ENCODE peak calls at places on chromosome 16, in seven cellular contexts. L, W, A, T, C, X and S are unnamed samples.

GRCh38 chr16:48011888-48012658 is 143.7 kb downstream of the ABCC12 start:
- DNase-seq in L (no peak), W (no peak), A (no peak), T (no peak), C (no peak), X (no peak), S (peak; percentile 74)

GRCh38 chr16:13808075-13808474 is 111.9 kb upstream of the ERCC4 start:
- DNase-seq in L (no peak), W (no peak), A (no peak), T (no peak), C (no peak), X (no peak), S (no peak)

GRCh38 chr16:11836653-11837244 is 14.6 kb downstream of the RSL1D1 start:
- DNase-seq in L (no peak), W (no peak), A (no peak), T (no peak), C (no peak), X (peak; percentile 30), S (no peak)

GRCh38 chr16:80344570-80344969 is 196.2 kb upstream of the DYNLRB2 start:
- DNase-seq in L (no peak), W (no peak), A (no peak), T (no peak), C (no peak), X (no peak), S (peak; percentile 62)

GRCh38 chr16:27195068-27195741 is 8.1 kb upstream of the KDM8 start:
- DNase-seq in L (no peak), W (no peak), A (no peak), T (no peak), C (no peak), X (no peak), S (no peak)

GRCh38 chr16:54177052-54177856 is 109.3 kb downstream of the IRX3 start:
- DNase-seq in L (no peak), W (peak; percentile 5), A (no peak), T (no peak), C (no peak), X (no peak), S (no peak)

GRCh38 chr16:82629441-82630027 is 2.8 kb downstream of the CDH13 start:
- DNase-seq in L (no peak), W (peak; percentile 41), A (no peak), T (no peak), C (peak; percentile 36), X (no peak), S (no peak)

GRCh38 chr16:8958344-8958808 is 5.3 kb downstream of the USP7 start:
- DNase-seq in L (peak; percentile 59), W (peak; percentile 76), A (no peak), T (no peak), C (no peak), X (peak; percentile 79), S (no peak)

GRCh38 chr16:89357055-89357454 is 133.3 kb downstream of the ANKRD11 start:
- DNase-seq in L (no peak), W (no peak), A (no peak), T (no peak), C (no peak), X (no peak), S (no peak)

GRCh38 chr16:70433456-70434103 is 5.3 kb downstream of the ST3GAL2 start:
- DNase-seq in L (peak; percentile 79), W (peak; percentile 84), A (no peak), T (no peak), C (no peak), X (no peak), S (no peak)

GRCh38 chr16:68386628-68387027 is 61.7 kb downstream of the SMPD3 start:
- DNase-seq in L (no peak), W (no peak), A (no peak), T (no peak), C (no peak), X (peak; percentile 23), S (no peak)

GRCh38 chr16:84763629-84764028 is 56.2 kb upstream of the CRISPLD2 start:
- DNase-seq in L (no peak), W (peak; percentile 43), A (no peak), T (no peak), C (no peak), X (no peak), S (no peak)

GRCh38 chr16:23570992-23571632 is 13.6 kb downstream of the UBFD1 start:
- DNase-seq in L (no peak), W (no peak), A (no peak), T (no peak), C (no peak), X (no peak), S (no peak)

GRCh38 chr16:88069397-88070168 is 118.3 kb downstream of the BANP start:
- DNase-seq in L (no peak), W (peak; percentile 28), A (no peak), T (no peak), C (no peak), X (peak; percentile 93), S (no peak)

GRCh38 chr16:50683689-50684374 is 2.7 kb upstream of the SNX20 start:
- DNase-seq in L (no peak), W (no peak), A (no peak), T (no peak), C (no peak), X (peak; percentile 87), S (no peak)

GRCh38 chr16:5768445-5768844 is 670.9 kb upstream of the EEF2KMT start:
- DNase-seq in L (no peak), W (no peak), A (no peak), T (no peak), C (no peak), X (no peak), S (no peak)

GRCh38 chr16:72854537-72854936 is 193.4 kb downstream of the ZFHX3 start:
- DNase-seq in L (no peak), W (no peak), A (no peak), T (no peak), C (no peak), X (no peak), S (no peak)

GRCh38 chr16:85334718-85335583 is 222.7 kb upstream of the CIBAR2 start:
- DNase-seq in L (no peak), W (no peak), A (no peak), T (no peak), C (peak; percentile 26), X (no peak), S (no peak)

GRCh38 chr16:68283840-68284595 is 19.7 kb downstream of the SLC7A6 start:
- DNase-seq in L (peak; percentile 59), W (no peak), A (no peak), T (no peak), C (no peak), X (no peak), S (no peak)

GRCh38 chr16:31529398-31530312 is 2.0 kb downstream of the AHSP start:
- DNase-seq in L (no peak), W (no peak), A (no peak), T (no peak), C (no peak), X (no peak), S (no peak)

GRCh38 chr16:64428463-64428862 is 693.4 kb downstream of the CDH11 start:
- DNase-seq in L (no peak), W (no peak), A (no peak), T (no peak), C (no peak), X (no peak), S (no peak)

GRCh38 chr16:68265078-68265925 is 976 bp downstream of the SLC7A6 start:
- DNase-seq in L (peak; percentile 73), W (peak; percentile 87), A (peak; percentile 68), T (no peak), C (peak; percentile 71), X (no peak), S (peak; percentile 93)

GRCh38 chr16:52069866-52070265 is 477.1 kb downstream of the TOX3 start:
- DNase-seq in L (no peak), W (no peak), A (no peak), T (no peak), C (no peak), X (no peak), S (peak; percentile 84)

GRCh38 chr16:68115851-68116250 is 30.7 kb downstream of the NFATC3 start:
- DNase-seq in L (no peak), W (no peak), A (no peak), T (no peak), C (no peak), X (no peak), S (no peak)

GRCh38 chr16:64997121-64997520 is 124.7 kb downstream of the CDH11 start:
- DNase-seq in L (no peak), W (no peak), A (no peak), T (no peak), C (no peak), X (no peak), S (no peak)

DNA sequence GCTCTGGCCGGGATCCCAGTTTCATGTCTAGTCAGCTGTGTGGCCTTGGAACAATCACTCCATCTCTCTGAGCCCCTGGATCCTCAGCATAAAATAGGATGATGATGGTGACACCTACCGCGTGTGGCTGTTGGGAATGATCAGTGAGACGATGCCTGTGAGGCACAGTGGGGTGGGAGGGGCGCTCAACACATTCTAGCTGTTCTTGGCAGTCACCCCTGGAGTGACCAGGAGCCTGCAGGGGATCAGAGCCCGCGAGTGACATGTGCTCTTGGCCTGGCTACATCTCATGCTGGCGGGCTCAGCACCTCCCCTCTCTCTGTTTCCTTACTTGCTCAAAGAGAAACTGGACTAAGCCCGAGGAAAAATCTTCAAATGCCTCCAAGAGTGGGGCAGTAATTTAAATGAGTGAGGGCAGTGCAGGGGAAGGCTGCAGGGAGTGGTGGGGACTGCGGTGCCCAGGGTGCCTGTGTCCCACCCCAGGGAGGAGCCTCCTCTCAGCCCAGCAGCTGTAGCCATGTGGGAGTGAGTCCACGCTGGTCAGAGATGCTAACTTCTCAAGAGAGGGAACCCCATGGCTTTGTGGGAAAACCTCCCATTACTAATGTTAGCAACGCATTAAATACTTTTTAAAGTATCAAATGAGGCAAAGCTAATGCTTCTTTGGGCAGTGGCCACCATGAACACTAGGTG is 23.1 kb upstream of the DOK4 start:
- DNase-seq in L (no peak), W (peak; percentile 47), A (no peak), T (no peak), C (no peak), X (no peak), S (no peak)
- H3K27ac ChIP-seq in L (no peak overlapping the region), W (no peak overlapping the region), A (no peak overlapping the region), T (no peak overlapping the region), C (no peak overlapping the region), X (no peak overlapping the region), S (no peak overlapping the region)

GRCh38 chr16:66439051-66439730 is 12.1 kb downstream of the BEAN1 start:
- DNase-seq in L (no peak), W (no peak), A (no peak), T (no peak), C (no peak), X (no peak), S (no peak)
- H3K4me1 ChIP-seq in L (no peaks in the 10 kb centered on the region), W (no peaks in the 10 kb centered on the region), A (peaks cover 11% of the 10 kb centered on the region), T (no peaks in the 10 kb centered on the region), C (no peaks in the 10 kb centered on the region), X (no peaks in the 10 kb centered on the region), S (no peaks in the 10 kb centered on the region)

GRCh38 chr16:35743101-35743692 is 2283.8 kb downstream of the TP53TG3F start:
- DNase-seq in L (no peak), W (no peak), A (no peak), T (no peak), C (no peak), X (no peak), S (peak; percentile 79)
- TF ChIP-seq POLR2A in L (no peak), W (no peak), A (no peak), T (no peak), C (no peak), X (no peak), S (no peak)

DNA sequence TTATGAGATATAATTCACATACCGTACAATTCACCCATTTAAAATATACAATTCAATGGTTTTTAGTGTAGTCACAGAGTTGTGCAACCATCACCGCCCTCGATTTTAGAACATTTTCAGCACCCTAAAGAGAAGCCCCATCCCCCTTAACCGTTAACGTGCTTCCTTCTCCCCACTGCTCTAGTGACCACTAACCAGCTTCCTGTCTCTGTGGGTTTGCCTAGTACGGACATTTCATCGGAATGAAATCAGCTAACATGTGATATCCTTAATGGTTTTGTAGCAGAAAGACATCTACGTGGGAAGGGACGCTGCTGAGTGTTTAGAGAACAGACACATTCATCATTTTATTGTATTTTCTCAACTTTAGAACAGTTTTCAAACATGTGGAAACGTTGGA is 80.8 kb upstream of the HSBP1 start:
- DNase-seq in L (no peak), W (no peak), A (no peak), T (no peak), C (no peak), X (no peak), S (no peak)
- H3K27ac ChIP-seq in L (no peak overlapping the region), W (no peak overlapping the region), A (no peak overlapping the region), T (no peak overlapping the region), C (no peak overlapping the region), X (no peak overlapping the region), S (no peak overlapping the region)